ENCODE peak calls at places on chromosomes 13 and 19, in six cellular contexts. Q is H9, V is left lung, P is WTC11, S is epithelial cell of esophagus, E is K562. N is an unnamed sample.

GRCh38 chr13:113846639-113847318 is 17.1 kb downstream of the GAS6 start:
- DNase-seq in P (peak), V (no peak), Q (peak), E (no peak), S (no peak), N (no peak)

GRCh38 chr13:27496006-27496405 is 45.6 kb upstream of the MTIF3 start:
- DNase-seq in Q (no peak), P (no peak), S (no peak), V (no peak), E (no peak), N (no peak)

GRCh38 chr13:53946500-53946899 is 917.9 kb downstream of the OLFM4 start:
- DNase-seq in P (no peak), Q (no peak), V (no peak), E (no peak), S (no peak), N (no peak)

GRCh38 chr13:42615691-42616090 is 41.7 kb downstream of the TNFSF11 start:
- DNase-seq in Q (no peak), E (no peak), P (no peak), S (peak), V (no peak), N (no peak)

GRCh38 chr19:18712981-18713380 is 29.5 kb downstream of the CRTC1 start:
- DNase-seq in P (no peak), E (no peak), Q (no peak), V (no peak), S (no peak), N (no peak)

GRCh38 chr19:17475541-17476115 is 5.3 kb downstream of the SLC27A1 start:
- DNase-seq in S (peak), P (no peak), E (no peak), Q (no peak), V (no peak), N (peak)

GRCh38 chr13:19791953-19792537 is 9.3 kb upstream of the PSPC1 start:
- DNase-seq in Q (peak), E (no peak), V (no peak), S (no peak), P (no peak), N (no peak)

GRCh38 chr13:33999830-34000605 is 182.1 kb downstream of the RFC3 start:
- DNase-seq in P (no peak), S (no peak), E (no peak), V (no peak), Q (no peak), N (no peak)

GRCh38 chr19:6528544-6529121 is 2.2 kb upstream of the TNFSF9 start:
- DNase-seq in V (peak), P (peak), S (no peak), Q (no peak), E (no peak), N (no peak)

DNA sequence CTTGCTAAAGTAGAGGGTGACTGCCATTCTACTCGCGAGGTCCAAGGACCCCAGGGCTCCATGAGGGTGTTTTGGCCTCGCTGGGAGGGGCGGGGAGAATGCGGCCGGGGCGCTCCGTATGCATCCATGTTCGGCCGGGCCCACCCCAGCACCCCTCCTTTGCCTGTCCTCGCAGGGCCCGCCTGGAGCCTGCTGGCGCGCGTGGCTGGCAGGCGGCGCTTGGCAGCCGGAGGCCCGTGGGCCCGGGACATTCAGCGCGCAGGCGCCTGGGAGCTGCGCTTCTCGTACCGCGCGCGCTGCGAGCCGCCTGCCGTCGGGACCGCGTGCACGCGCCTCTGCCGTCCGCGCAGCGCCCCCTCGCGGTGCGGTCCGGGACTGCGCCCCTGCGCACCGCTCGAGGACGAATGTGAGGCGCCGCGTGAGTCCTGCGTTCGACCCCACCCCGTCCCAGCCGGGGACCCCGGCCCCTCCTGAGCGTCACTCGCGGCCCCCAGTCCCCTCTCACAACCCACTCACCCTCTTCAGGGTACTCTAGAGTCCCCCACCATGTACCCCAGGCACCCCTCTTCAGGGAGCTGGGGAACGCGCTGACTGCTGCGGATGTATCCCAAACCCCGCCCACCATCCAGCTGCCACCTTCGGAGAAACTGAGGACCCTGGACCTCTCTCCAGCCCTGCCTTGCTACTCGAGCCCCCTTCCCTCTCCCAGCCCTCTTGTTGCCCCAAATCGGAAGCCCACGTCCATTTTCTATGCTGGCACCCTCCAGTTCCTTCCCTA is 4.1 kb downstream of the DLL3 start:
- DNase-seq in V (peak), E (peak), S (peak), P (peak), Q (peak), N (no peak)
- TF ChIP-seq CTCF in V (peak), E (peak), S (peak), P (peak), Q (peak), N (peak)

DNA sequence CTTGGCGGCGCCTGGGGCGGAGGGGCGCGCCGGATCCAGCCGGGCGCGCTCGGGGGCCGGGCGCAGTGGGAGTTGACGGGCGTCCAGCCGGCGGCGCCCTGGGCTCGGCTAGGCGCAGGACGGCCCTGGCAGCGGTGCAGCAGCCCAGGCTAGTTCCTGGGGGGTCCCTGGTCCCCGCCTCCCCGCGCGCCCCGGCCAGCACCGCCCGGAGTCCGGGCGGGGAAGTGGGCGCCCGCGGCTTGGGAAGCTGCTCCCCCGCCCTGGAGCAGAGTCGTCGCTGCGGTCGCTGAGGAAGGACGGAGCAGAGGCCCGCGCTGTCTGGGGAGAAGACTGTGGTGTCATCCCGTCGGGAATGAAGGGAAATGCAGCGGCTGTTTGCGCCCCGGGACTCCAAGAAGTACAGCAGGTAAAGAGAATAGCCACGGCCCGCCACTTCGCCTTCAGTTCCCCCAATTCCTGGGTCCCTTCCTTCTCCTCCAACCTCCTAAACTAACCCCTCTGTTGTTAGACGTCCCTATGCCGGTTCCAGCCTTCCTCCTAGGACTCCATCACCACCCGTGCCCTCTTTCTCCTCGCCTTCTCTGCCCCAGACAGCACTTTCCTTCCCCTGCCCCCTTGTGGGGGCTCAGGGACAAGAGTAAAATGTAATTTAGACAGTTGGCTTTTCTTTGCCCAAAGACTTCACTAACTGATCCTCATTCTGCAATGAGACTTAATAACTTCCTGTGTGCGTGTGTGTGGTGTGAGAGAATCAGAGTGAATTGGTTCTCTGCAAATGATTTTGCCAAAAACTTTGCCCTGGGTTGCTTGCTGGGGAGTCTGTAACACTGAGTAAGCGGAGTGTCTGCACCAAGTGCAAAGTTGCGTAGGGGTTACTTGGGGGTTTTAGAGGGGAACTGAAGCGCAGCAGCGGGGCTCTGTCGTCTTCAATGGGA is 20.3 kb upstream of the SGCG start:
- DNase-seq in E (no peak), Q (peak), S (peak), V (no peak), P (peak), N (no peak)
- TF ChIP-seq CTCF in E (no peak), Q (no peak), S (no peak), V (no peak), P (no peak), N (no peak)

DNA sequence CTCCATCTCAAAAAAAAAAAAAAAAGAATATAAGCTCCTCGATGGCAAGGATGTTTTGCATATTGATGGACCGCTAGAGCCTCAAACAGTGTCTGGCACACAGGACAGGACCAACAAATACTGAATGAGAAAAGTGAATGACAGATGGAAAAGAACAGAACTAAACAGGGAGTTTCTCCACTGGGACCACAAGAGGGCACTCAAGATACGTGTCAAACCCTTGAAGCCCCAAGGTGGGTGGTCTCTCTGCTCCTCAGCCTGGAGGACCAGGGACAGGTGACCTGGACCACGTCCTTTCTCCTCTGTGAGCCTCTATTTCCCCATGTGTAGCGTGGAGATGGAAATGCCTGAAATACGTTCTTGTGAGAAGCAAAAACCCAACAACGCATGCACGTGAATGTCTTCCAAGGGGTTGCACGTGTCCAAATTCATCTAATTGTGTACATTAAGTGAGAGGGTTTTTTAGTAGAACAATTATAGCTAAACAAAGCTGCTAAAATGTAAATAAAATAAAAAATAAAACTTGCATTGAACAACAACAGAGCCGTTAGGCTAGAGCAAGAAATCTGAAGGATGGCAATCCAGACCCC is 5.7 kb upstream of the CDC42EP5 start:
- DNase-seq in S (peak), V (no peak), Q (peak), E (peak), P (peak), N (no peak)
- TF ChIP-seq CTCF in S (peak), V (peak), Q (peak), E (peak), P (peak), N (peak)

DNA sequence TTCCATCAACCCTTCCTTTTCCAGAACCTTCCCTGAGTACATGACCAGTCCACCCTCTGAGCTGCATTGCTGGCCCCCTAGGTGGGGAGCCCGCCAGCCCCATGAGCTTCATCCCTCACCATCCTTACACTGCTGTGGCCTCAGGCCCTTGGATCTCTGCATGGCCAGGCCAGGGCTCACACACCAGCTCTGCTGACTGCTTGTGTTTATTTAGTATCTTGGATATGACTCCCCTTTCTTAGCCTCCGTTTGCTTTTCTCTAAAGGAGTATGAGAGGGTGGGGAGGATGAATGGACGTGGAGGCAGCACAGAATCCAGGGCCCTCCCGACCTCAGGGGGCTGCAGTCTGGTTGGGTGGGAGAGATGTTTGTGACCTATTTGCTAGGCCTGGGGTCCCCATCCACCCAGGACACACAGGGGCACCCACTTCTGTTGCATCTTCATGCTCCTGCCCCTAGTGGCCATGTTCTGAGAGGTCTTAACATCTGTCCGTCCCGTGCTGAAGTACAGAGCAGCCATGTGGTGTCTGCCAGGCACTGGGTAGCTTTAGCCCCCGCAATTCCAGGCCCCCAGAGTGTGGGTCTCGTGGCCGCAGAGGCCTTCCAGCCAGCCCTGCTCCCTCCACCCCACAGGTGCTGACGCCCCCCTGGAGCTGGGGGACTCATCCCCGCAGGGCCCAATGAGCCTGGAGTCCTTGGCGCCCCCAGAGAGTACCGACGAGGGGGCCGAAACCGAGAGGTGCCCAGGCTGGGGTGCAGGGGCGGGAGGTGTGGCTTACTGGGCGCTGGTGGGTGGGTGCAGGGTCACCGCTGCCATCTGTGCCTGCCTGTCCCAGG is 13.0 kb downstream of the ARHGEF1 start:
- DNase-seq in V (no peak), P (no peak), Q (no peak), E (no peak), S (no peak), N (no peak)
- TF ChIP-seq CTCF in V (no peak), P (no peak), Q (peak), E (peak), S (peak), N (peak)

DNA sequence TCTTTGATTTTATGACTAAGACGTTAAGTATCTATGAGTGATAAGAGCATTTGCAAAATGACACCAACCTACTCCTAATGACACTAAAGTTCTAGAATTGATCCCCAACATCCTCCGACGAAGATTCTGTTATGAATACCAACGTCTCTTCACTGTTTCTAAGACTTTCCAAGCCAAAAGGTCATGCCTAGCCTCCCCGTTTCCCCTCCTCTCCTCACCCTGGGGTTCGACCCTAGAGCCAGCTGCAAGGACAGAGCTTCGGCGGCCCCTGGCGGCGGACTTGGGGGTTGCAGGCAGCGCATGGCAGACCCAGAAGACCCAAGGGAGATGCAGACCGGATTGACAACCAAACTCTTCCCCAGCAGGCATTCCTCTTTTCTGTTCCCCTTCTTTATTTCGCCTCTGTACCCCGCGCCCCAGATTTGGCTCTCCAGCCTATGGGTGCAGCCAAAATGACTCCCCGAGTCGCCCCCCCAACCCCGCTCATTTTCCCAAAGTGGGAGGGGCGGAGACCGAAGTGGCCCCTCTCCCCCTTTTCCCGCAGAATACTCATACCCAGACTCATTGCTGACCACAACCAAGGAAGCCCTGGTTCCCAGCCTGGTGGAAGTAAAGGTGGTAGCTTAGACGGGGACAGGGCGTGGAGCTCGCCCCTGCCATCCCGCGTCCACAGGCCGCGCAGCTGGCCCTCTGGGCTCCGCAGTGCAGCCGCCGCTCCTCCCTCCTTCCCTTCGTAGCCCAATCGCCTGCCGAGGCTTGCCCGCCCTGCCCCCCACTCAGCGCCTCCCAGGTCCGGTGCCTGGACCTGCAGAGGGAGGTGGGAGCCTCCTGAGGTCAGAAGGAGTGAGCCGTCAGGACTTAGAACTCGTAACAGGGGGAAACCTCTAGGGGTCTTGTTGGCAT is 4.1 kb upstream of the EML2 start:
- DNase-seq in E (peak), Q (peak), V (peak), S (peak), P (peak), N (peak)
- TF ChIP-seq CTCF in E (peak), Q (peak), V (peak), S (peak), P (peak), N (peak)

GRCh38 chr19:32166238-32166637 is 179.2 kb upstream of the ZNF507 start:
- DNase-seq in Q (no peak), E (no peak), P (no peak), V (no peak), S (no peak), N (no peak)

GRCh38 chr19:32165176-32165575 is 180.2 kb upstream of the ZNF507 start:
- DNase-seq in V (no peak), S (no peak), Q (no peak), E (no peak), P (no peak), N (no peak)

GRCh38 chr19:32164384-32164992 is 180.9 kb upstream of the ZNF507 start:
- DNase-seq in S (no peak), V (no peak), P (no peak), E (no peak), Q (no peak), N (no peak)

GRCh38 chr19:32168111-32168510 is 177.3 kb upstream of the ZNF507 start:
- DNase-seq in P (no peak), V (no peak), E (no peak), S (no peak), Q (no peak), N (no peak)

GRCh38 chr19:32165750-32166149 is 179.7 kb upstream of the ZNF507 start:
- DNase-seq in V (no peak), S (no peak), E (no peak), Q (no peak), P (no peak), N (no peak)
- TF ChIP-seq CTCF in V (no peak), S (no peak), E (no peak), Q (no peak), P (no peak), N (no peak)

GRCh38 chr13:40247845-40248244 is 418.6 kb downstream of the FOXO1 start:
- DNase-seq in Q (no peak), V (no peak), E (no peak), S (peak), P (no peak), N (no peak)
- TF ChIP-seq CTCF in Q (no peak), V (no peak), E (no peak), S (no peak), P (no peak), N (no peak)

GRCh38 chr13:97659602-97660001 is 225.6 kb downstream of the RAP2A start:
- DNase-seq in Q (no peak), V (no peak), P (peak), E (no peak), S (no peak), N (no peak)
- TF ChIP-seq CTCF in Q (peak), V (no peak), P (no peak), E (peak), S (peak), N (peak)

DNA sequence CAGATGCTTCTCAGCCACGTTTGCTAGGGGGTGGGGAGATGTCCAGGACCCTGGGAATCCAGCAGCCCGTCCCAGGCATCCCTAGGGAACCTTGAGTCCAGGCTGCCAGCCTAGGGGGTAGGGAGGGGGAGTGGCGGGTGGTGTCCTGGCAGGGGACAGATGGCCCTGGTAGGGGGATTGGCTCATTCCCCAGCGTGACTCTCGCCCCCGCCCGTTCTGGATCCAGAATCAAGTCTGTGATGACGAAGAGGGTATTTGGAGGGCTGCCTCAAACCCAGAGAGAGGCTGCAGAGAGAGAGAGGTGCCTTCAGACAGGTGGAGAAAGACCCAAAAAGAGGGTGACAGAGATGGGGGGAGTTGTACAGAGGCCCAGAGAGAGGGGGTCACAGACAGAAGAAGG is 4.1 kb downstream of the SLC17A7 start:
- DNase-seq in E (no peak), V (no peak), S (no peak), P (no peak), Q (no peak), N (no peak)
- TF ChIP-seq CTCF in E (no peak), V (no peak), S (no peak), P (no peak), Q (no peak), N (no peak)

N was measured in HFFc6.